ENCODE peak calls at places on chromosomes 16 and 17, in six cellular contexts. J, A, X, K, B and Y are unnamed samples.

GRCh38 chr16:80816372-80816771 is 12.0 kb upstream of the CDYL2 start:
- DNase-seq in X (no peak), B (no peak), K (no peak), A (no peak), J (no peak), Y (no peak)

GRCh38 chr17:12530126-12530525 is 135.6 kb upstream of the MYOCD start:
- DNase-seq in K (no peak), J (no peak), B (no peak), X (no peak), A (no peak), Y (no peak)

GRCh38 chr16:82282662-82283061 is 112.6 kb upstream of the MPHOSPH6 start:
- DNase-seq in B (no peak), K (no peak), A (no peak), X (no peak), J (no peak), Y (no peak)

GRCh38 chr17:33523577-33523981 is 230.5 kb upstream of the ASIC2 start:
- DNase-seq in X (peak; percentile 2), J (no peak), A (peak; percentile 1), K (no peak), B (no peak), Y (no peak)

GRCh38 chr17:19262650-19263620 is 25.8 kb downstream of the EPN2 start:
- DNase-seq in B (no peak), J (no peak), K (no peak), X (peak; percentile 54), A (peak; percentile 76), Y (no peak)

GRCh38 chr17:34357398-34357797 is 1.1 kb downstream of the CCL13 start:
- DNase-seq in X (no peak), B (no peak), J (no peak), K (peak; percentile 11), A (no peak), Y (no peak)

GRCh38 chr17:4969551-4970231 is 2.1 kb upstream of the SPAG7 start:
- DNase-seq in A (no peak), J (no peak), K (peak; percentile 26), B (no peak), X (no peak), Y (no peak)

GRCh38 chr17:55659661-55660060 is 63.0 kb downstream of the TMEM100 start:
- DNase-seq in B (no peak), J (no peak), K (no peak), A (no peak), X (no peak), Y (no peak)

GRCh38 chr17:77884019-77884418 is 74.5 kb upstream of the TNRC6C start:
- DNase-seq in K (no peak), B (peak; percentile 55), X (peak; percentile 39), J (no peak), A (peak; percentile 12), Y (no peak)

GRCh38 chr17:39938140-39938869 is 10.8 kb downstream of the LRRC3C start:
- DNase-seq in B (no peak), K (no peak), J (no peak), X (no peak), A (no peak), Y (no peak)

GRCh38 chr17:11644265-11645212 is 46.3 kb downstream of the DNAH9 start:
- DNase-seq in B (peak; percentile 57), A (peak; percentile 28), K (peak; percentile 84), X (peak; percentile 69), J (peak; percentile 70), Y (peak; percentile 39)

GRCh38 chr16:30185683-30186421 is 2.5 kb downstream of the CORO1A start:
- DNase-seq in B (no peak), X (no peak), K (no peak), A (no peak), J (peak; percentile 79), Y (no peak)

GRCh38 chr17:80855968-80856862 is 135.4 kb upstream of the CHMP6 start:
- DNase-seq in K (peak; percentile 90), J (peak; percentile 73), B (no peak), X (peak; percentile 89), A (peak; percentile 99), Y (no peak)

GRCh38 chr16:88007321-88007731 is 56.1 kb downstream of the BANP start:
- DNase-seq in X (no peak), B (no peak), A (no peak), J (no peak), K (no peak), Y (no peak)

GRCh38 chr16:1313721-1314120 is 4.3 kb downstream of the UBE2I start:
- DNase-seq in B (no peak), J (no peak), A (no peak), X (no peak), K (no peak), Y (no peak)

GRCh38 chr16:79013930-79014329 is 586.6 kb downstream of the MAF start:
- DNase-seq in X (no peak), B (no peak), K (no peak), J (no peak), A (no peak), Y (no peak)

GRCh38 chr16:66175058-66175457 is 191.4 kb upstream of the CDH5 start:
- DNase-seq in B (no peak), K (no peak), X (no peak), J (no peak), A (no peak), Y (no peak)

GRCh38 chr17:50637829-50638571 is 3.3 kb downstream of the ABCC3 start:
- DNase-seq in B (no peak), J (no peak), X (no peak), K (no peak), A (no peak), Y (no peak)

GRCh38 chr16:48329138-48329537 is 56.1 kb downstream of the SIAH1 start:
- DNase-seq in K (no peak), X (no peak), J (no peak), A (no peak), B (no peak), Y (no peak)

GRCh38 chr17:7610641-7611040 is 4.1 kb downstream of the FXR2 start:
- DNase-seq in X (no peak), J (no peak), B (no peak), A (no peak), K (no peak), Y (no peak)

GRCh38 chr17:41619162-41619933 is 5.0 kb downstream of the KRT17 start:
- DNase-seq in J (no peak), B (no peak), X (no peak), K (no peak), A (no peak), Y (no peak)

GRCh38 chr17:81427446-81428120 is 32.3 kb downstream of the BAHCC1 start:
- DNase-seq in K (peak; percentile 44), A (no peak), B (peak; percentile 97), X (no peak), J (no peak), Y (no peak)

GRCh38 chr17:31745964-31746650 is 112.9 kb downstream of the COPRS start:
- DNase-seq in J (no peak), K (no peak), X (no peak), A (no peak), B (no peak), Y (no peak)

GRCh38 chr17:79955961-79956735 is 79.5 kb downstream of the TBC1D16 start:
- DNase-seq in B (no peak), J (no peak), K (no peak), X (no peak), A (no peak), Y (no peak)

GRCh38 chr17:52383493-52384100 is 225.1 kb upstream of the CA10 start:
- DNase-seq in A (peak; percentile 11), X (peak; percentile 63), K (peak; percentile 55), J (peak; percentile 48), B (peak; percentile 67), Y (peak; percentile 33)

GRCh38 chr17:51305182-51305581 is 44.8 kb downstream of the UTP18 start:
- DNase-seq in K (no peak), X (no peak), B (no peak), A (no peak), J (no peak), Y (no peak)

GRCh38 chr16:8639694-8640093 is 18.2 kb downstream of the METTL22 start:
- DNase-seq in J (no peak), X (no peak), B (no peak), A (no peak), K (no peak), Y (no peak)

GRCh38 chr17:7438050-7438614 is 1.2 kb upstream of the FGF11 start:
- DNase-seq in K (no peak), X (no peak), B (peak; percentile 10), J (peak; percentile 68), A (no peak), Y (no peak)

GRCh38 chr16:57023541-57024249 is 34.3 kb downstream of the NLRC5 start:
- DNase-seq in X (no peak), A (no peak), K (no peak), J (no peak), B (no peak), Y (no peak)